ENCODE peak calls at places on chromosome 2, in seven cellular contexts. One of them, this sample, is unnamed.

GRCh38 chr2:69835666-69836065 is 6.2 kb downstream of the GMCL1 start:
- DNase-seq in non-pigmented ciliary epithelial cell: no peak
- DNase-seq in NCI-H1105: no peak
- DNase-seq in RPMI8226: no peak
- DNase-seq in activated naive CD4-positive, alpha-beta T cell treated with anti-CD3 and anti-CD28 coated beads, Interleukin-2, amount 10 ng/mL, durations not matched to agents 7 days and 5 days: no peak
- DNase-seq in stimulated activated naive B cell treated with anti-CD40 and anti-IgM and Interleukin-4, amounts not matched to agents 10 μg/mL and 1 μg/mL and 100 μg/mL, for 72 hours: no peak
- DNase-seq in NCI-H1417: no peak
- DNase-seq in this sample: no peak

GRCh38 chr2:46286715-46287114 is 10.5 kb upstream of the EPAS1 start:
- DNase-seq in non-pigmented ciliary epithelial cell: no peak
- DNase-seq in NCI-H1105: no peak
- DNase-seq in RPMI8226: no peak
- DNase-seq in activated naive CD4-positive, alpha-beta T cell treated with anti-CD3 and anti-CD28 coated beads, Interleukin-2, amount 10 ng/mL, durations not matched to agents 7 days and 5 days: no peak
- DNase-seq in stimulated activated naive B cell treated with anti-CD40 and anti-IgM and Interleukin-4, amounts not matched to agents 10 μg/mL and 1 μg/mL and 100 μg/mL, for 72 hours: no peak
- DNase-seq in NCI-H1417: peak; percentile 69
- DNase-seq in this sample: no peak

GRCh38 chr2:119083416-119083815 is 75.1 kb downstream of the C1QL2 start:
- DNase-seq in non-pigmented ciliary epithelial cell: no peak
- DNase-seq in NCI-H1105: no peak
- DNase-seq in RPMI8226: no peak
- DNase-seq in activated naive CD4-positive, alpha-beta T cell treated with anti-CD3 and anti-CD28 coated beads, Interleukin-2, amount 10 ng/mL, durations not matched to agents 7 days and 5 days: no peak
- DNase-seq in stimulated activated naive B cell treated with anti-CD40 and anti-IgM and Interleukin-4, amounts not matched to agents 10 μg/mL and 1 μg/mL and 100 μg/mL, for 72 hours: no peak
- DNase-seq in NCI-H1417: no peak
- DNase-seq in this sample: no peak

GRCh38 chr2:52264488-52264887 is 1232.6 kb upstream of the NRXN1 start:
- DNase-seq in non-pigmented ciliary epithelial cell: no peak
- DNase-seq in NCI-H1105: peak; percentile 68
- DNase-seq in RPMI8226: no peak
- DNase-seq in activated naive CD4-positive, alpha-beta T cell treated with anti-CD3 and anti-CD28 coated beads, Interleukin-2, amount 10 ng/mL, durations not matched to agents 7 days and 5 days: no peak
- DNase-seq in stimulated activated naive B cell treated with anti-CD40 and anti-IgM and Interleukin-4, amounts not matched to agents 10 μg/mL and 1 μg/mL and 100 μg/mL, for 72 hours: no peak
- DNase-seq in NCI-H1417: no peak
- DNase-seq in this sample: no peak

GRCh38 chr2:189592353-189592984 is 11.9 kb upstream of the SLC40A1 start:
- DNase-seq in non-pigmented ciliary epithelial cell: no peak
- DNase-seq in NCI-H1105: no peak
- DNase-seq in RPMI8226: no peak
- DNase-seq in activated naive CD4-positive, alpha-beta T cell treated with anti-CD3 and anti-CD28 coated beads, Interleukin-2, amount 10 ng/mL, durations not matched to agents 7 days and 5 days: no peak
- DNase-seq in stimulated activated naive B cell treated with anti-CD40 and anti-IgM and Interleukin-4, amounts not matched to agents 10 μg/mL and 1 μg/mL and 100 μg/mL, for 72 hours: no peak
- DNase-seq in NCI-H1417: no peak
- DNase-seq in this sample: no peak

GRCh38 chr2:81093031-81093430 is 788.5 kb upstream of the LRRTM1 start:
- DNase-seq in non-pigmented ciliary epithelial cell: no peak
- DNase-seq in NCI-H1105: no peak
- DNase-seq in RPMI8226: no peak
- DNase-seq in activated naive CD4-positive, alpha-beta T cell treated with anti-CD3 and anti-CD28 coated beads, Interleukin-2, amount 10 ng/mL, durations not matched to agents 7 days and 5 days: no peak
- DNase-seq in stimulated activated naive B cell treated with anti-CD40 and anti-IgM and Interleukin-4, amounts not matched to agents 10 μg/mL and 1 μg/mL and 100 μg/mL, for 72 hours: no peak
- DNase-seq in NCI-H1417: no peak
- DNase-seq in this sample: no peak

GRCh38 chr2:54767921-54768320 is 44.5 kb downstream of the EML6 start:
- DNase-seq in non-pigmented ciliary epithelial cell: peak; percentile 45
- DNase-seq in NCI-H1105: no peak
- DNase-seq in RPMI8226: no peak
- DNase-seq in activated naive CD4-positive, alpha-beta T cell treated with anti-CD3 and anti-CD28 coated beads, Interleukin-2, amount 10 ng/mL, durations not matched to agents 7 days and 5 days: no peak
- DNase-seq in stimulated activated naive B cell treated with anti-CD40 and anti-IgM and Interleukin-4, amounts not matched to agents 10 μg/mL and 1 μg/mL and 100 μg/mL, for 72 hours: no peak
- DNase-seq in NCI-H1417: no peak
- DNase-seq in this sample: no peak

GRCh38 chr2:105644174-105644980 is 100.3 kb upstream of the NCK2 start:
- DNase-seq in non-pigmented ciliary epithelial cell: no peak
- DNase-seq in NCI-H1105: no peak
- DNase-seq in RPMI8226: no peak
- DNase-seq in activated naive CD4-positive, alpha-beta T cell treated with anti-CD3 and anti-CD28 coated beads, Interleukin-2, amount 10 ng/mL, durations not matched to agents 7 days and 5 days: no peak
- DNase-seq in stimulated activated naive B cell treated with anti-CD40 and anti-IgM and Interleukin-4, amounts not matched to agents 10 μg/mL and 1 μg/mL and 100 μg/mL, for 72 hours: no peak
- DNase-seq in NCI-H1417: no peak
- DNase-seq in this sample: no peak